ENCODE peak calls at places on chromosomes 11 and 22, in six cellular contexts. C, M, E, T, Z and X are unnamed samples.

GRCh38 chr11:70502677-70503076 is 104.3 kb downstream of the CTTN start:
- DNase-seq in M (no peak), Z (no peak), C (no peak), T (no peak), E (no peak), X (peak)

GRCh38 chr22:19805821-19806212 is 45.2 kb downstream of the TBX1 start:
- DNase-seq in M (no peak), Z (no peak), T (peak), E (no peak), C (peak), X (no peak)

GRCh38 chr22:37999640-38000272 is 15.4 kb upstream of the SOX10 start:
- DNase-seq in C (peak), E (peak), M (no peak), T (no peak), Z (peak), X (peak)

GRCh38 chr11:67996622-67997459 is 7.1 kb downstream of the UNC93B1 start:
- DNase-seq in M (peak), T (peak), C (peak), E (no peak), Z (peak), X (no peak)

GRCh38 chr11:134574947-134575346 is 162.9 kb upstream of the B3GAT1 start:
- DNase-seq in C (no peak), E (no peak), M (no peak), T (no peak), Z (no peak), X (no peak)

GRCh38 chr22:43128928-43129424 is 14.2 kb downstream of the MCAT start:
- DNase-seq in Z (no peak), T (peak), C (peak), M (peak), E (no peak), X (peak)

GRCh38 chr11:10379022-10379421 is 74.1 kb downstream of the ADM start:
- DNase-seq in M (no peak), T (peak), Z (no peak), E (no peak), C (peak), X (no peak)

GRCh38 chr11:2463766-2464277 is 19.0 kb downstream of the KCNQ1 start:
- DNase-seq in Z (no peak), E (no peak), C (no peak), M (no peak), T (no peak), X (no peak)

GRCh38 chr11:67032830-67033555 is 10.1 kb downstream of the SYT12 start:
- DNase-seq in T (no peak), Z (peak), M (no peak), E (no peak), C (no peak), X (no peak)

GRCh38 chr11:110891411-110891810 is 179.2 kb upstream of the ARHGAP20 start:
- DNase-seq in Z (no peak), M (no peak), E (no peak), C (no peak), T (no peak), X (no peak)

GRCh38 chr22:29907753-29908515 is 25.0 kb downstream of the MTMR3 start:
- DNase-seq in M (peak), Z (peak), C (no peak), T (no peak), E (peak), X (peak)